ENCODE peak calls at places on chromosomes 4 and X, in ten cellular contexts. M is pancreas; O is lung; Q is activated CD8-positive, alpha-beta T cell treated with anti-CD3 and anti-CD28 coated beads, Interleukin-2, amount 10 ng/mL, durations not matched to agents 7 days and 5 days; H is heart left ventricle; F is natural killer cell; W is omental fat pad; N is left cardiac atrium; Z is T-cell; Y is activated T-cell treated with anti-CD3 and anti-CD28 coated beads, Interleukin-2, amount 50 U/mL, for 72 hours. P is an unnamed sample.

GRCh38 chr4:98659106-98659592 is 738 bp upstream of the TSPAN5 start:
- ATAC-seq in F (no peak), M (no peak), Q (no peak), O (no peak), Z (no peak), N (peak), Y (no peak), H (peak), W (no peak), P (peak)

GRCh38 chr4:151854731-151855130 is 93.9 kb upstream of the GATB start:
- ATAC-seq in N (no peak), M (no peak), O (no peak), Y (no peak), H (no peak), F (no peak), Z (no peak), W (no peak), Q (no peak), P (no peak)

GRCh38 chr4:9771069-9771468 is 10.4 kb upstream of the DRD5 start:
- ATAC-seq in O (no peak), Y (no peak), N (no peak), F (no peak), Z (no peak), W (no peak), Q (no peak), M (no peak), H (no peak), P (no peak)

GRCh38 chr4:84019626-84020025 is 479.5 kb downstream of the NKX6-1 start:
- ATAC-seq in Y (no peak), F (no peak), O (no peak), Z (no peak), M (no peak), N (no peak), W (no peak), Q (no peak), H (no peak), P (no peak)

GRCh38 chr4:85474818-85475630 is at the start of gene ARHGAP24:
- ATAC-seq in O (peak), M (peak), N (peak), F (no peak), Y (peak), Q (peak), W (peak), H (peak), Z (peak), P (peak)

GRCh38 chrX:115579327-115579726 is 18.4 kb downstream of the PLS3 start:
- ATAC-seq in H (no peak), Y (peak), N (no peak), M (no peak), Z (no peak), W (no peak), F (no peak), O (no peak), Q (no peak), P (no peak)

GRCh38 chrX:106952988-106953387 is 32.8 kb downstream of the CLDN2 start:
- ATAC-seq in Q (no peak), O (no peak), Z (no peak), N (no peak), H (no peak), W (no peak), M (no peak), F (no peak), Y (no peak), P (no peak)

GRCh38 chr4:16122784-16123183 is 39.0 kb upstream of the PROM1 start:
- ATAC-seq in Y (peak), W (no peak), F (no peak), H (no peak), O (no peak), N (no peak), M (no peak), Q (peak), Z (peak), P (no peak)

GRCh38 chr4:26273308-26273980 is 47.4 kb upstream of the RBPJ start:
- ATAC-seq in F (no peak), N (peak), W (no peak), H (peak), Z (no peak), O (no peak), Y (no peak), Q (no peak), M (no peak), P (peak)

GRCh38 chrX:55593756-55594257 is 29.4 kb upstream of the FOXR2 start:
- ATAC-seq in W (no peak), Q (no peak), Y (no peak), M (no peak), F (no peak), H (no peak), N (no peak), O (no peak), Z (no peak), P (no peak)